ENCODE peak calls at places on chromosomes 6 and 20, in nine cellular contexts. B, L, S, X, C, V, D, E and M are unnamed samples.

GRCh38 chr6:35016417-35017221 is 124.5 kb downstream of the TCP11 start:
- DNase-seq in B (peak), L (no peak), S (peak), X (no peak), C (no peak), V (no peak), D (peak), E (no peak), M (peak)

GRCh38 chr6:140538926-140539325 is 1164.5 kb upstream of the CITED2 start:
- DNase-seq in B (peak), L (no peak), S (no peak), X (no peak), C (no peak), V (peak), D (no peak), E (no peak), M (peak)

GRCh38 chr6:41970436-41970846 is 28.8 kb upstream of the CCND3 start:
- DNase-seq in B (peak), L (no peak), S (no peak), X (no peak), C (no peak), V (peak), D (no peak), E (no peak), M (no peak)

GRCh38 chr6:54992789-54993188 is 146.2 kb downstream of the FAM83B start:
- DNase-seq in B (peak), L (no peak), S (no peak), X (no peak), C (no peak), V (peak), D (no peak), E (no peak), M (no peak)

GRCh38 chr6:28673417-28673799 is 147.7 kb downstream of the GPX5 start:
- DNase-seq in B (no peak), L (no peak), S (no peak), X (no peak), C (no peak), V (no peak), D (no peak), E (no peak), M (no peak)

GRCh38 chr6:104540743-104541142 is 319.0 kb downstream of the HACE1 start:
- DNase-seq in B (peak), L (no peak), S (no peak), X (no peak), C (no peak), V (peak), D (no peak), E (no peak), M (no peak)

GRCh38 chr6:35064508-35065440 is 76.4 kb downstream of the TCP11 start:
- DNase-seq in B (no peak), L (no peak), S (no peak), X (no peak), C (no peak), V (no peak), D (no peak), E (no peak), M (no peak)

GRCh38 chr20:57659789-57660509 is 39.7 kb upstream of the ZBP1 start:
- DNase-seq in B (no peak), L (no peak), S (peak), X (no peak), C (no peak), V (no peak), D (no peak), E (no peak), M (no peak)

GRCh38 chr6:9139762-9140161 is 704.4 kb upstream of the SLC35B3 start:
- DNase-seq in B (peak), L (no peak), S (no peak), X (peak), C (no peak), V (peak), D (no peak), E (no peak), M (no peak)